ENCODE peak calls at places on chromosomes 7 and 10, in eight cellular contexts. B, I, R, L, N, A, U and G are unnamed samples.

GRCh38 chr7:2393751-2394150 is 9.7 kb upstream of the CHST12 start:
- DNase-seq in B (no peak), I (no peak), R (no peak), L (no peak), N (no peak), A (no peak), U (no peak), G (no peak)

GRCh38 chr7:139648941-139649425 is 125.5 kb downstream of the CLEC2L start:
- DNase-seq in B (peak), I (no peak), R (no peak), L (no peak), N (no peak), A (no peak), U (no peak), G (no peak)

GRCh38 chr10:90306187-90306586 is 551.7 kb downstream of the HTR7 start:
- DNase-seq in B (no peak), I (no peak), R (no peak), L (peak), N (no peak), A (no peak), U (no peak), G (no peak)

GRCh38 chr7:117809958-117810357 is 63.3 kb downstream of the CTTNBP2 start:
- DNase-seq in B (peak), I (no peak), R (no peak), L (no peak), N (no peak), A (no peak), U (no peak), G (no peak)

GRCh38 chr7:137354361-137354760 is 10.8 kb upstream of the PTN start:
- DNase-seq in B (peak), I (no peak), R (no peak), L (peak), N (no peak), A (no peak), U (no peak), G (no peak)

GRCh38 chr7:106047818-106048490 is 64.2 kb downstream of the SYPL1 start:
- DNase-seq in B (no peak), I (no peak), R (no peak), L (no peak), N (no peak), A (no peak), U (no peak), G (no peak)

GRCh38 chr10:50421026-50421719 is 169.9 kb upstream of the ASAH2 start:
- DNase-seq in B (peak), I (peak), R (no peak), L (peak), N (no peak), A (no peak), U (no peak), G (no peak)

GRCh38 chr10:88291289-88292184 is 291.6 kb downstream of the RNLS start:
- DNase-seq in B (no peak), I (no peak), R (no peak), L (no peak), N (no peak), A (no peak), U (no peak), G (no peak)

GRCh38 chr7:130129099-130129498 is 58.8 kb downstream of the KLHDC10 start:
- DNase-seq in B (no peak), I (no peak), R (no peak), L (no peak), N (no peak), A (no peak), U (no peak), G (no peak)

GRCh38 chr7:78510580-78511188 is 712.1 kb downstream of the PHTF2 start:
- DNase-seq in B (peak), I (no peak), R (no peak), L (peak), N (no peak), A (no peak), U (no peak), G (no peak)

GRCh38 chr10:72523062-72523461 is 102.8 kb downstream of the MICU1 start:
- DNase-seq in B (no peak), I (no peak), R (no peak), L (no peak), N (no peak), A (no peak), U (no peak), G (no peak)